ENCODE peak calls at places on chromosomes 7 and 10, in nine cellular contexts. One of them, this sample, is unnamed.

GRCh38 chr10:105413997-105414396 is 772.9 kb downstream of the SORCS3 start:
- DNase-seq in GM12865: no peak
- DNase-seq in WTC11: no peak
- DNase-seq in CD14-positive monocyte: no peak
- DNase-seq in PC-9: no peak
- DNase-seq in sigmoid colon: no peak
- DNase-seq in GM12878: no peak
- DNase-seq in pancreas: no peak
- DNase-seq in GM10248: no peak
- DNase-seq in this sample: no peak

GRCh38 chr10:99172130-99172738 is 63.4 kb downstream of the HPSE2 start:
- DNase-seq in GM12865: peak
- DNase-seq in WTC11: peak
- DNase-seq in CD14-positive monocyte: no peak
- DNase-seq in PC-9: peak
- DNase-seq in sigmoid colon: no peak
- DNase-seq in GM12878: no peak
- DNase-seq in pancreas: peak
- DNase-seq in GM10248: no peak
- DNase-seq in this sample: no peak

GRCh38 chr7:69708857-69709256 is 110.6 kb downstream of the AUTS2 start:
- DNase-seq in GM12865: no peak
- DNase-seq in WTC11: no peak
- DNase-seq in CD14-positive monocyte: no peak
- DNase-seq in PC-9: peak
- DNase-seq in sigmoid colon: no peak
- DNase-seq in GM12878: no peak
- DNase-seq in pancreas: no peak
- DNase-seq in GM10248: no peak
- DNase-seq in this sample: no peak

GRCh38 chr10:88897019-88897853 is 17.2 kb downstream of the STAMBPL1 start:
- DNase-seq in GM12865: no peak
- DNase-seq in WTC11: no peak
- DNase-seq in CD14-positive monocyte: no peak
- DNase-seq in PC-9: peak
- DNase-seq in sigmoid colon: no peak
- DNase-seq in GM12878: no peak
- DNase-seq in pancreas: no peak
- DNase-seq in GM10248: no peak
- DNase-seq in this sample: no peak

GRCh38 chr10:103145860-103146466 is 47.1 kb downstream of the NT5C2 start:
- DNase-seq in GM12865: no peak
- DNase-seq in WTC11: no peak
- DNase-seq in CD14-positive monocyte: no peak
- DNase-seq in PC-9: no peak
- DNase-seq in sigmoid colon: peak
- DNase-seq in GM12878: no peak
- DNase-seq in pancreas: peak
- DNase-seq in GM10248: no peak
- DNase-seq in this sample: no peak

GRCh38 chr10:113397031-113397430 is 155.8 kb upstream of the HABP2 start:
- DNase-seq in GM12865: no peak
- DNase-seq in WTC11: no peak
- DNase-seq in CD14-positive monocyte: no peak
- DNase-seq in PC-9: no peak
- DNase-seq in sigmoid colon: no peak
- DNase-seq in GM12878: no peak
- DNase-seq in pancreas: no peak
- DNase-seq in GM10248: no peak
- DNase-seq in this sample: no peak

GRCh38 chr7:130356121-130356759 is 11.6 kb downstream of the CPA5 start:
- DNase-seq in GM12865: no peak
- DNase-seq in WTC11: peak
- DNase-seq in CD14-positive monocyte: peak
- DNase-seq in PC-9: peak
- DNase-seq in sigmoid colon: peak
- DNase-seq in GM12878: no peak
- DNase-seq in pancreas: no peak
- DNase-seq in GM10248: no peak
- DNase-seq in this sample: no peak

GRCh38 chr7:134784251-134785049 is 5.0 kb downstream of the CALD1 start:
- DNase-seq in GM12865: no peak
- DNase-seq in WTC11: no peak
- DNase-seq in CD14-positive monocyte: no peak
- DNase-seq in PC-9: no peak
- DNase-seq in sigmoid colon: no peak
- DNase-seq in GM12878: no peak
- DNase-seq in pancreas: no peak
- DNase-seq in GM10248: no peak
- DNase-seq in this sample: no peak

GRCh38 chr10:114077815-114078219 is 34.2 kb downstream of the ADRB1 start:
- DNase-seq in GM12865: peak
- DNase-seq in WTC11: peak
- DNase-seq in CD14-positive monocyte: no peak
- DNase-seq in PC-9: no peak
- DNase-seq in sigmoid colon: no peak
- DNase-seq in GM12878: no peak
- DNase-seq in pancreas: no peak
- DNase-seq in GM10248: no peak
- DNase-seq in this sample: no peak

GRCh38 chr10:114312585-114312984 is 73.5 kb downstream of the VWA2 start:
- DNase-seq in GM12865: no peak
- DNase-seq in WTC11: no peak
- DNase-seq in CD14-positive monocyte: no peak
- DNase-seq in PC-9: no peak
- DNase-seq in sigmoid colon: no peak
- DNase-seq in GM12878: no peak
- DNase-seq in pancreas: no peak
- DNase-seq in GM10248: no peak
- DNase-seq in this sample: no peak

GRCh38 chr10:33669861-33670385 is 335.5 kb upstream of the NRP1 start:
- DNase-seq in GM12865: no peak
- DNase-seq in WTC11: no peak
- DNase-seq in CD14-positive monocyte: no peak
- DNase-seq in PC-9: no peak
- DNase-seq in sigmoid colon: no peak
- DNase-seq in GM12878: no peak
- DNase-seq in pancreas: no peak
- DNase-seq in GM10248: no peak
- DNase-seq in this sample: no peak

GRCh38 chr10:32922164-32922563 is 35.9 kb downstream of the ITGB1 start:
- DNase-seq in GM12865: no peak
- DNase-seq in WTC11: no peak
- DNase-seq in CD14-positive monocyte: no peak
- DNase-seq in PC-9: no peak
- DNase-seq in sigmoid colon: no peak
- DNase-seq in GM12878: no peak
- DNase-seq in pancreas: no peak
- DNase-seq in GM10248: no peak
- DNase-seq in this sample: no peak

GRCh38 chr7:132131196-132131595 is 445.1 kb downstream of the PLXNA4 start:
- DNase-seq in GM12865: no peak
- DNase-seq in WTC11: no peak
- DNase-seq in CD14-positive monocyte: no peak
- DNase-seq in PC-9: no peak
- DNase-seq in sigmoid colon: peak
- DNase-seq in GM12878: no peak
- DNase-seq in pancreas: no peak
- DNase-seq in GM10248: no peak
- DNase-seq in this sample: no peak

GRCh38 chr10:12408472-12408871 is 59.1 kb downstream of the CAMK1D start:
- DNase-seq in GM12865: no peak
- DNase-seq in WTC11: no peak
- DNase-seq in CD14-positive monocyte: no peak
- DNase-seq in PC-9: no peak
- DNase-seq in sigmoid colon: no peak
- DNase-seq in GM12878: no peak
- DNase-seq in pancreas: no peak
- DNase-seq in GM10248: no peak
- DNase-seq in this sample: no peak

GRCh38 chr10:126130291-126130710 is 233.9 kb downstream of the FANK1 start:
- DNase-seq in GM12865: no peak
- DNase-seq in WTC11: no peak
- DNase-seq in CD14-positive monocyte: no peak
- DNase-seq in PC-9: no peak
- DNase-seq in sigmoid colon: no peak
- DNase-seq in GM12878: no peak
- DNase-seq in pancreas: no peak
- DNase-seq in GM10248: no peak
- DNase-seq in this sample: no peak
- TF ChIP-seq CTCF in GM12865: no peak
- TF ChIP-seq CTCF in WTC11: no peak
- TF ChIP-seq CTCF in CD14-positive monocyte: no peak
- TF ChIP-seq CTCF in PC-9: no peak
- TF ChIP-seq CTCF in sigmoid colon: no peak
- TF ChIP-seq CTCF in GM12878: no peak
- TF ChIP-seq CTCF in pancreas: no peak
- TF ChIP-seq CTCF in GM10248: no peak
- TF ChIP-seq CTCF in this sample: no peak

GRCh38 chr10:132978542-132978941 is 36.2 kb upstream of the CFAP46 start:
- DNase-seq in GM12865: no peak
- DNase-seq in WTC11: no peak
- DNase-seq in CD14-positive monocyte: peak
- DNase-seq in PC-9: no peak
- DNase-seq in sigmoid colon: peak
- DNase-seq in GM12878: no peak
- DNase-seq in pancreas: no peak
- DNase-seq in GM10248: no peak
- DNase-seq in this sample: peak

GRCh38 chr10:132975976-132976682 is 33.8 kb upstream of the CFAP46 start:
- DNase-seq in GM12865: no peak
- DNase-seq in WTC11: no peak
- DNase-seq in CD14-positive monocyte: no peak
- DNase-seq in PC-9: no peak
- DNase-seq in sigmoid colon: peak
- DNase-seq in GM12878: no peak
- DNase-seq in pancreas: no peak
- DNase-seq in GM10248: no peak
- DNase-seq in this sample: peak

GRCh38 chr10:132977076-132977475 is 34.7 kb upstream of the CFAP46 start:
- DNase-seq in GM12865: no peak
- DNase-seq in WTC11: no peak
- DNase-seq in CD14-positive monocyte: no peak
- DNase-seq in PC-9: no peak
- DNase-seq in sigmoid colon: peak
- DNase-seq in GM12878: no peak
- DNase-seq in pancreas: no peak
- DNase-seq in GM10248: no peak
- DNase-seq in this sample: peak

GRCh38 chr10:132979491-132980425 is 37.4 kb upstream of the CFAP46 start:
- DNase-seq in GM12865: no peak
- DNase-seq in WTC11: no peak
- DNase-seq in CD14-positive monocyte: no peak
- DNase-seq in PC-9: no peak
- DNase-seq in sigmoid colon: no peak
- DNase-seq in GM12878: no peak
- DNase-seq in pancreas: no peak
- DNase-seq in GM10248: no peak
- DNase-seq in this sample: peak

DNA sequence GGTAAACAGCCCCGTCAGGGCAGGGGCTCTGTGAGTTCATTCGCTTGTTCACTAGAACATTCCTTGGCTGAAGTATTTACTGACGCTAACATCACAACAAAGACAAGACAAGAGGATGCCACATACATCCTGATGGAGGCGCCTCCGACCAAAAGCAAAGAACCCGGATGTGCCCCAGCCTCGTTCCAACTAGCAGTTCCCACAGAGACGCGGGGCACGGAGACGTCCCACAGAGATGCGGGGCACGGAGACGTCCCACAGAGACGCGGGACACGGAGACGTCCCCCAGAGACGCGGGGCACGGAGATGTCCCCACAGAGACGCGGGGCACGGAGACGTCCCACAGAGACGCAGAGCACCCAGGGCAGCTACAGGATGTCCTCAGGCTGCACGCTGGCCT is 35.4 kb upstream of the CFAP46 start:
- DNase-seq in GM12865: no peak
- DNase-seq in WTC11: no peak
- DNase-seq in CD14-positive monocyte: no peak
- DNase-seq in PC-9: no peak
- DNase-seq in sigmoid colon: no peak
- DNase-seq in GM12878: no peak
- DNase-seq in pancreas: no peak
- DNase-seq in GM10248: no peak
- DNase-seq in this sample: peak
- TF ChIP-seq CTCF in GM12865: no peak
- TF ChIP-seq CTCF in WTC11: no peak
- TF ChIP-seq CTCF in CD14-positive monocyte: no peak
- TF ChIP-seq CTCF in PC-9: no peak
- TF ChIP-seq CTCF in sigmoid colon: no peak
- TF ChIP-seq CTCF in GM12878: no peak
- TF ChIP-seq CTCF in pancreas: no peak
- TF ChIP-seq CTCF in GM10248: no peak
- TF ChIP-seq CTCF in this sample: no peak

DNA sequence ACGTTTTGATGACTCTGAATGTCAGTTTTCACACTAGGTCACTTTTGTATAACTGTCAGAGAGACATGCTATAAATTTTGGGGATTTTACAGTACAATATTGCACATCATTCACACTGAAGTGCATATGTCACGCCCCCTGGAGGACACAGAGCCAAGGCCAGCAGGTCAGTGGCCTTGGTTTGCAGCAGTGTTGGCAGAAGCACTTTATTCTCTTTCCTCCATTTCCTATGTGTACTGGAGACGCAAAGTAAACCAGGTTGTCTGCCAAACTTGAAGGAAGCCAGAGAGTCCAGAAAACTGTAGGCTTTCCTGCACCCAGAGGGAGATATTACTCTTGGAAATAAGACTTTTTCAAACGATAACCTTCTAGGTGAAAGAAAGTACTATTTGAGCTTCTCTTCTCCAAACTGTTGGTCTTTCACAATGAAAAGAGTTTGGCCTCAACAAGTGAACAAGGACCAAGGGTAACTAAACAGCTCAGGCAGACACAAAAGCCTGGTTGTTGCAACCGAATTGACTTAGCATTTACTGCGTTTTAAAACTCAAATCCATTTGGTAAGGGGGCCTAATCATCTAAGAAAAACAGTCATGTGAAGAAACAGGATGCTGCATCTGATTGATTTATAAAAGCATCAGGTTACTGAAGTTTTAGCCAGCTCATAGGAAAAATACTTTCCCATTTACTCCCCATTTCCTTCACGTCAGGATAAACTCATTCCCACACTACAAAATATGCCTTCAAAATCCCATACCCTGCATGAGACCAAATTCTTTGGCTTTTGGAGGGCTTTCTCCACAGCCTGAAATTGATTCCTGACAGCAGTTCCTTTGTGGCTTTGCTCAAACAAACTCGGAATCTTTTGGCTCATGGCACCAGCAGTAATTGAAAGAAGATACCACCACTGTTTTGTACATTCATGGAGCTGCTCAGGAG is 83.0 kb upstream of the SEC61G start:
- DNase-seq in GM12865: peak
- DNase-seq in WTC11: peak
- DNase-seq in CD14-positive monocyte: no peak
- DNase-seq in PC-9: peak
- DNase-seq in sigmoid colon: no peak
- DNase-seq in GM12878: no peak
- DNase-seq in pancreas: peak
- DNase-seq in GM10248: no peak
- DNase-seq in this sample: no peak
- TF ChIP-seq CTCF in GM12865: peak
- TF ChIP-seq CTCF in WTC11: peak
- TF ChIP-seq CTCF in CD14-positive monocyte: peak
- TF ChIP-seq CTCF in PC-9: peak
- TF ChIP-seq CTCF in sigmoid colon: no peak
- TF ChIP-seq CTCF in GM12878: peak
- TF ChIP-seq CTCF in pancreas: peak
- TF ChIP-seq CTCF in GM10248: peak
- TF ChIP-seq CTCF in this sample: peak

GRCh38 chr7:151351027-151351426 is 9.4 kb downstream of the NUB1 start:
- DNase-seq in GM12865: peak
- DNase-seq in WTC11: peak
- DNase-seq in CD14-positive monocyte: no peak
- DNase-seq in PC-9: no peak
- DNase-seq in sigmoid colon: no peak
- DNase-seq in GM12878: no peak
- DNase-seq in pancreas: no peak
- DNase-seq in GM10248: no peak
- DNase-seq in this sample: no peak
- TF ChIP-seq CTCF in GM12865: peak
- TF ChIP-seq CTCF in WTC11: peak
- TF ChIP-seq CTCF in CD14-positive monocyte: no peak
- TF ChIP-seq CTCF in PC-9: no peak
- TF ChIP-seq CTCF in sigmoid colon: no peak
- TF ChIP-seq CTCF in GM12878: peak
- TF ChIP-seq CTCF in pancreas: no peak
- TF ChIP-seq CTCF in GM10248: peak
- TF ChIP-seq CTCF in this sample: no peak

This sample was measured in chondrocyte.